ENCODE peak calls at places on chromosomes 4 and X, in nine cellular contexts. U is prostate gland; R is NCI-H1105; W is HTR-8/SVneo; S is KBM-7; Z is activated T-helper 1 cell treated with anti-CD3 and anti-CD28 coated beads, Interleukin-2, amount 50 U/mL, for 16 hours; Q is stimulated activated CD8-positive, alpha-beta memory T cell treated with anti-CD3 and anti-CD28 coated beads, Interleukin-7, amount 100 ng/mL, for 4 hours; B is choroid plexus epithelial cell; A is M059J. M is an unnamed sample.

GRCh38 chr4:182826391-182826790 is 90.8 kb downstream of the DCTD start:
- DNase-seq in U (no peak), R (no peak), W (no peak), S (peak), Z (no peak), Q (no peak), B (no peak), A (no peak), M (no peak)

GRCh38 chrX:69506617-69507499 is 2.7 kb downstream of the NALF2 start:
- DNase-seq in U (no peak), R (no peak), W (no peak), S (no peak), Z (no peak), Q (no peak), B (peak), A (peak), M (no peak)

GRCh38 chr4:173264245-173264959 is 69.8 kb downstream of the HMGB2 start:
- DNase-seq in U (no peak), R (peak), W (peak), S (peak), Z (no peak), Q (no peak), B (peak), A (peak), M (peak)

GRCh38 chrX:916235-916609 is 285.6 kb downstream of the SHOX start:
- DNase-seq in U (no peak), R (no peak), W (no peak), S (no peak), Z (no peak), Q (no peak), B (peak), A (peak), M (no peak)

GRCh38 chr4:2269618-2270163 is 7.8 kb upstream of the MXD4 start:
- DNase-seq in U (no peak), R (no peak), W (no peak), S (no peak), Z (no peak), Q (no peak), B (no peak), A (no peak), M (no peak)

GRCh38 chrX:41334866-41335589 is 1.1 kb downstream of the DDX3X start:
- DNase-seq in U (peak), R (no peak), W (no peak), S (peak), Z (peak), Q (peak), B (peak), A (peak), M (peak)

GRCh38 chr4:8015512-8015911 is 75.9 kb upstream of the AFAP1 start:
- DNase-seq in U (no peak), R (no peak), W (peak), S (no peak), Z (no peak), Q (no peak), B (peak), A (peak), M (no peak)

GRCh38 chr4:3074846-3075651 is 568 bp downstream of the HTT start:
- DNase-seq in U (peak), R (peak), W (peak), S (peak), Z (peak), Q (peak), B (peak), A (peak), M (peak)

GRCh38 chr4:176793060-176793605 is 411 bp upstream of the VEGFC start:
- DNase-seq in U (no peak), R (no peak), W (no peak), S (no peak), Z (no peak), Q (no peak), B (no peak), A (no peak), M (no peak)

GRCh38 chrX:69126642-69127041 is 38.6 kb downstream of the PJA1 start:
- DNase-seq in U (no peak), R (no peak), W (no peak), S (no peak), Z (no peak), Q (no peak), B (no peak), A (peak), M (no peak)

GRCh38 chrX:76517544-76517943 is 90.0 kb downstream of the MAGEE1 start:
- DNase-seq in U (no peak), R (no peak), W (no peak), S (no peak), Z (no peak), Q (no peak), B (no peak), A (no peak), M (no peak)

GRCh38 chrX:131987252-131987651 is 35.9 kb upstream of the STK26 start:
- DNase-seq in U (no peak), R (no peak), W (no peak), S (peak), Z (no peak), Q (no peak), B (no peak), A (no peak), M (no peak)

GRCh38 chr4:8580321-8581093 is at the start of gene GPR78:
- DNase-seq in U (no peak), R (peak), W (peak), S (no peak), Z (no peak), Q (no peak), B (peak), A (no peak), M (peak)

GRCh38 chrX:87626996-87627395 is 109.4 kb downstream of the KLHL4 start:
- DNase-seq in U (no peak), R (no peak), W (no peak), S (no peak), Z (no peak), Q (no peak), B (no peak), A (no peak), M (no peak)

GRCh38 chr4:143381171-143382118 is 44.8 kb downstream of the GAB1 start:
- DNase-seq in U (peak), R (no peak), W (peak), S (no peak), Z (no peak), Q (no peak), B (peak), A (peak), M (peak)

GRCh38 chr4:74230902-74231499 is 73.1 kb downstream of the MTHFD2L start:
- DNase-seq in U (no peak), R (no peak), W (no peak), S (peak), Z (no peak), Q (no peak), B (peak), A (peak), M (peak)

GRCh38 chr4:164734476-164734875 is 19.5 kb upstream of the SMIM31 start:
- DNase-seq in U (no peak), R (no peak), W (no peak), S (peak), Z (no peak), Q (no peak), B (no peak), A (no peak), M (no peak)

GRCh38 chr4:140756292-140757219 is at the start of gene TBC1D9:
- DNase-seq in U (peak), R (peak), W (peak), S (peak), Z (no peak), Q (no peak), B (peak), A (peak), M (peak)

GRCh38 chrX:7170903-7171302 is 22.9 kb upstream of the PUDP start:
- DNase-seq in U (no peak), R (no peak), W (no peak), S (peak), Z (no peak), Q (peak), B (peak), A (peak), M (peak)

GRCh38 chr4:47222276-47222675 is 190.9 kb downstream of the GABRB1 start:
- DNase-seq in U (no peak), R (no peak), W (no peak), S (no peak), Z (no peak), Q (no peak), B (peak), A (peak), M (peak)

GRCh38 chr4:87130482-87130881 is 89.9 kb downstream of the KLHL8 start:
- DNase-seq in U (no peak), R (no peak), W (no peak), S (no peak), Z (no peak), Q (no peak), B (no peak), A (no peak), M (no peak)

GRCh38 chr4:177699365-177700213 is 257.4 kb upstream of the AGA start:
- DNase-seq in U (no peak), R (no peak), W (no peak), S (no peak), Z (no peak), Q (no peak), B (peak), A (peak), M (peak)

GRCh38 chrX:22365460-22365859 is 92.7 kb downstream of the CBLL2 start:
- DNase-seq in U (no peak), R (no peak), W (peak), S (no peak), Z (no peak), Q (no peak), B (peak), A (peak), M (peak)

GRCh38 chrX:55487143-55487542 is 2.5 kb downstream of the USP51 start:
- DNase-seq in U (no peak), R (no peak), W (no peak), S (no peak), Z (no peak), Q (no peak), B (no peak), A (no peak), M (no peak)

GRCh38 chrX:131277543-131278115 is 11.5 kb downstream of the IGSF1 start:
- DNase-seq in U (no peak), R (peak), W (no peak), S (no peak), Z (no peak), Q (no peak), B (no peak), A (no peak), M (no peak)

GRCh38 chr4:44869222-44869882 is 143.0 kb upstream of the GNPDA2 start:
- DNase-seq in U (no peak), R (no peak), W (no peak), S (peak), Z (no peak), Q (no peak), B (peak), A (no peak), M (no peak)

GRCh38 chrX:22533898-22534297 is 261.2 kb downstream of the CBLL2 start:
- DNase-seq in U (no peak), R (no peak), W (no peak), S (peak), Z (no peak), Q (no peak), B (peak), A (no peak), M (peak)

GRCh38 chr4:48578132-48578964 is 88.3 kb downstream of the ZAR1 start:
- DNase-seq in U (peak), R (peak), W (peak), S (peak), Z (no peak), Q (peak), B (peak), A (peak), M (peak)

GRCh38 chr4:100895572-100896197 is 377.9 kb upstream of the EMCN start:
- DNase-seq in U (no peak), R (no peak), W (no peak), S (no peak), Z (no peak), Q (no peak), B (no peak), A (peak), M (no peak)

GRCh38 chr4:69753666-69754065 is 6.8 kb downstream of the SULT1B1 start:
- DNase-seq in U (no peak), R (no peak), W (no peak), S (no peak), Z (no peak), Q (no peak), B (peak), A (no peak), M (no peak)